ENCODE peak calls at places on chromosomes 4 and X, in four cellular contexts. D is RWPE1, A is NCI-H1105, B is SK-N-SH. V is an unnamed sample.

GRCh38 chr4:4419896-4420295 is 33.0 kb downstream of the NSG1 start:
- DNase-seq in B (no peak), A (no peak), D (no peak), V (no peak)

GRCh38 chr4:5707366-5708133 is 809 bp downstream of the EVC2 start:
- DNase-seq in D (no peak), B (no peak), A (no peak), V (no peak)

GRCh38 chr4:118942465-118942864 is 53.8 kb downstream of the SYNPO2 start:
- DNase-seq in B (peak; percentile 12), D (no peak), A (no peak), V (no peak)

GRCh38 chr4:105894570-105895323 is 524 bp upstream of the NPNT start:
- DNase-seq in B (no peak), D (peak; percentile 21), A (peak; percentile 15), V (no peak)

GRCh38 chr4:61994036-61994435 is 793.9 kb downstream of the ADGRL3 start:
- DNase-seq in B (no peak), A (no peak), D (no peak), V (no peak)

GRCh38 chr4:57158221-57158620 is 48.0 kb upstream of the IGFBP7 start:
- DNase-seq in D (no peak), B (peak; percentile 42), A (no peak), V (no peak)

GRCh38 chrX:103584606-103585005 is 709 bp upstream of the TCEAL4 start:
- DNase-seq in B (peak; percentile 19), A (peak; percentile 51), D (no peak), V (no peak)

GRCh38 chr4:76177709-76178108 is 29.5 kb upstream of the NUP54 start:
- DNase-seq in D (no peak), B (no peak), A (no peak), V (no peak)

GRCh38 chr4:20305976-20306375 is 54.3 kb downstream of the SLIT2 start:
- DNase-seq in B (peak; percentile 40), A (peak; percentile 7), D (no peak), V (peak; percentile 39)

GRCh38 chrX:38959736-38960534 is 158.7 kb downstream of the MID1IP1 start:
- DNase-seq in A (no peak), D (no peak), B (no peak), V (no peak)

GRCh38 chr4:17690135-17690534 is 75.7 kb downstream of the MED28 start:
- DNase-seq in D (no peak), B (no peak), A (no peak), V (no peak)

GRCh38 chr4:122548452-122548851 is 72.4 kb downstream of the IL21 start:
- DNase-seq in D (no peak), B (no peak), A (no peak), V (no peak)

GRCh38 chr4:7872264-7872771 is 67.3 kb downstream of the AFAP1 start:
- DNase-seq in D (no peak), A (peak; percentile 18), B (no peak), V (peak; percentile 55)

GRCh38 chr4:4974727-4975126 is 44.5 kb downstream of the CYTL1 start:
- DNase-seq in D (no peak), A (no peak), B (no peak), V (no peak)

GRCh38 chr4:78459327-78459726 is 92.2 kb upstream of the ANXA3 start:
- DNase-seq in B (no peak), A (no peak), D (no peak), V (no peak)

GRCh38 chr4:69875986-69876542 is 16.1 kb upstream of the SULT1E1 start:
- DNase-seq in B (no peak), A (no peak), D (no peak), V (no peak)

GRCh38 chr4:16794816-16795445 is 103.5 kb downstream of the LDB2 start:
- DNase-seq in A (no peak), D (no peak), B (peak; percentile 45), V (peak; percentile 37)

GRCh38 chr4:61195064-61195463 is 5.1 kb upstream of the ADGRL3 start:
- DNase-seq in B (no peak), A (no peak), D (no peak), V (no peak)

GRCh38 chr4:188023682-188024081 is 28.1 kb downstream of the ZFP42 start:
- DNase-seq in A (no peak), B (no peak), D (peak; percentile 85), V (no peak)

GRCh38 chr4:137198791-137199190 is 333.5 kb downstream of the PCDH18 start:
- DNase-seq in D (no peak), B (no peak), A (no peak), V (no peak)

GRCh38 chrX:98405376-98405775 is 1521.7 kb downstream of the RPA4 start:
- DNase-seq in D (peak; percentile 6), B (no peak), A (peak; percentile 68), V (no peak)

GRCh38 chr4:5478697-5479096 is 229.7 kb downstream of the EVC2 start:
- DNase-seq in A (no peak), D (no peak), B (no peak), V (no peak)

GRCh38 chr4:82984459-82984858 is 26.2 kb downstream of the LIN54 start:
- DNase-seq in D (peak; percentile 46), A (no peak), B (no peak), V (no peak)

GRCh38 chr4:153217440-153217839 is 13.2 kb downstream of the TRIM2 start:
- DNase-seq in D (no peak), B (no peak), A (no peak), V (no peak)

GRCh38 chr4:124738994-124739393 is 26.5 kb upstream of the ANKRD50 start:
- DNase-seq in D (no peak), B (no peak), A (no peak), V (no peak)

GRCh38 chr4:5021546-5021945 is 2.3 kb upstream of the CYTL1 start:
- DNase-seq in D (no peak), A (no peak), B (no peak), V (no peak)

GRCh38 chrX:69298466-69299140 is 133.3 kb upstream of the PJA1 start:
- DNase-seq in B (no peak), D (no peak), A (no peak), V (no peak)

GRCh38 chr4:14856076-14856926 is 146.0 kb upstream of the CPEB2 start:
- DNase-seq in D (peak; percentile 90), B (no peak), A (no peak), V (no peak)